ENCODE peak calls at places on chromosome 14, in eight cellular contexts. One of them, this sample, is unnamed.

GRCh38 chr14:78606111-78606510 is 435.9 kb downstream of the NRXN3 start:
- DNase-seq in breast epithelium: no peak
- DNase-seq in prostate gland: no peak
- DNase-seq in HCT116: no peak
- DNase-seq in HepG2: no peak
- DNase-seq in upper lobe of left lung: no peak
- DNase-seq in GM12878: no peak
- DNase-seq in sigmoid colon: no peak
- DNase-seq in this sample: no peak

GRCh38 chr14:95683793-95684192 is 2.4 kb upstream of the TCL1B start:
- DNase-seq in HCT116: peak
- DNase-seq in HepG2: peak
- DNase-seq in GM12878: no peak
- DNase-seq in sigmoid colon: no peak
- DNase-seq in prostate gland: no peak
- DNase-seq in upper lobe of left lung: peak
- DNase-seq in breast epithelium: no peak
- DNase-seq in this sample: no peak

GRCh38 chr14:71762575-71762974 is 169.7 kb upstream of the RGS6 start:
- DNase-seq in breast epithelium: no peak
- DNase-seq in upper lobe of left lung: no peak
- DNase-seq in prostate gland: no peak
- DNase-seq in HCT116: no peak
- DNase-seq in sigmoid colon: no peak
- DNase-seq in GM12878: no peak
- DNase-seq in HepG2: no peak
- DNase-seq in this sample: no peak

GRCh38 chr14:103104654-103105511 is 10.4 kb downstream of the EXOC3L4 start:
- DNase-seq in breast epithelium: no peak
- DNase-seq in prostate gland: peak
- DNase-seq in sigmoid colon: no peak
- DNase-seq in upper lobe of left lung: peak
- DNase-seq in HCT116: no peak
- DNase-seq in HepG2: no peak
- DNase-seq in GM12878: no peak
- DNase-seq in this sample: no peak

GRCh38 chr14:105218611-105219010 is 29.7 kb upstream of the BTBD6 start:
- DNase-seq in sigmoid colon: no peak
- DNase-seq in breast epithelium: no peak
- DNase-seq in GM12878: no peak
- DNase-seq in HCT116: no peak
- DNase-seq in prostate gland: no peak
- DNase-seq in HepG2: no peak
- DNase-seq in upper lobe of left lung: no peak
- DNase-seq in this sample: no peak

GRCh38 chr14:58944226-58944769 is 244.2 kb upstream of the DAAM1 start:
- DNase-seq in HCT116: no peak
- DNase-seq in breast epithelium: no peak
- DNase-seq in sigmoid colon: no peak
- DNase-seq in prostate gland: no peak
- DNase-seq in GM12878: no peak
- DNase-seq in HepG2: no peak
- DNase-seq in upper lobe of left lung: no peak
- DNase-seq in this sample: no peak

GRCh38 chr14:91339606-91340369 is 77.8 kb downstream of the CCDC88C start:
- DNase-seq in sigmoid colon: no peak
- DNase-seq in HepG2: no peak
- DNase-seq in prostate gland: no peak
- DNase-seq in HCT116: no peak
- DNase-seq in GM12878: no peak
- DNase-seq in breast epithelium: no peak
- DNase-seq in upper lobe of left lung: no peak
- DNase-seq in this sample: no peak

GRCh38 chr14:51473351-51473750 is 178.4 kb upstream of the FRMD6 start:
- DNase-seq in upper lobe of left lung: no peak
- DNase-seq in HCT116: no peak
- DNase-seq in prostate gland: no peak
- DNase-seq in GM12878: no peak
- DNase-seq in HepG2: no peak
- DNase-seq in breast epithelium: no peak
- DNase-seq in sigmoid colon: no peak
- DNase-seq in this sample: no peak

GRCh38 chr14:75044760-75045159 is 6.5 kb downstream of the MLH3 start:
- DNase-seq in prostate gland: no peak
- DNase-seq in HepG2: no peak
- DNase-seq in HCT116: no peak
- DNase-seq in upper lobe of left lung: no peak
- DNase-seq in GM12878: no peak
- DNase-seq in breast epithelium: no peak
- DNase-seq in sigmoid colon: no peak
- DNase-seq in this sample: no peak

GRCh38 chr14:67652189-67652588 is 22.2 kb downstream of the VTI1B start:
- DNase-seq in breast epithelium: no peak
- DNase-seq in HepG2: no peak
- DNase-seq in upper lobe of left lung: no peak
- DNase-seq in GM12878: no peak
- DNase-seq in prostate gland: no peak
- DNase-seq in sigmoid colon: no peak
- DNase-seq in HCT116: no peak
- DNase-seq in this sample: no peak

GRCh38 chr14:67650694-67651093 is 23.7 kb downstream of the VTI1B start:
- DNase-seq in GM12878: no peak
- DNase-seq in sigmoid colon: no peak
- DNase-seq in prostate gland: no peak
- DNase-seq in HCT116: no peak
- DNase-seq in upper lobe of left lung: no peak
- DNase-seq in HepG2: no peak
- DNase-seq in breast epithelium: no peak
- DNase-seq in this sample: no peak

GRCh38 chr14:67653651-67654280 is 20.7 kb downstream of the VTI1B start:
- DNase-seq in GM12878: no peak
- DNase-seq in sigmoid colon: peak
- DNase-seq in breast epithelium: no peak
- DNase-seq in upper lobe of left lung: peak
- DNase-seq in HepG2: no peak
- DNase-seq in HCT116: no peak
- DNase-seq in prostate gland: no peak
- DNase-seq in this sample: no peak

GRCh38 chr14:67646136-67646535 is 26.4 kb downstream of the ARG2 start:
- DNase-seq in HepG2: no peak
- DNase-seq in upper lobe of left lung: no peak
- DNase-seq in prostate gland: no peak
- DNase-seq in sigmoid colon: no peak
- DNase-seq in breast epithelium: no peak
- DNase-seq in HCT116: no peak
- DNase-seq in GM12878: no peak
- DNase-seq in this sample: no peak

GRCh38 chr14:67650161-67650560 is 24.3 kb downstream of the VTI1B start:
- DNase-seq in GM12878: no peak
- DNase-seq in HCT116: no peak
- DNase-seq in HepG2: no peak
- DNase-seq in prostate gland: no peak
- DNase-seq in upper lobe of left lung: no peak
- DNase-seq in sigmoid colon: no peak
- DNase-seq in breast epithelium: no peak
- DNase-seq in this sample: no peak
- H3K4me3 ChIP-seq in GM12878: no peak
- H3K4me3 ChIP-seq in HCT116: no peak
- H3K4me3 ChIP-seq in HepG2: no peak
- H3K4me3 ChIP-seq in prostate gland: no peak
- H3K4me3 ChIP-seq in upper lobe of left lung: no peak
- H3K4me3 ChIP-seq in sigmoid colon: no peak
- H3K4me3 ChIP-seq in breast epithelium: no peak
- H3K4me3 ChIP-seq in this sample: no peak

GRCh38 chr14:55026793-55027560 is at the start of the genes SOCS4 and WDHD1:
- DNase-seq in breast epithelium: peak
- DNase-seq in GM12878: peak
- DNase-seq in HepG2: peak
- DNase-seq in prostate gland: peak
- DNase-seq in HCT116: peak
- DNase-seq in upper lobe of left lung: peak
- DNase-seq in sigmoid colon: peak
- DNase-seq in this sample: peak
- TF ChIP-seq CTCF in breast epithelium: no peak
- TF ChIP-seq CTCF in GM12878: no peak
- TF ChIP-seq CTCF in HepG2: peak
- TF ChIP-seq CTCF in prostate gland: peak
- TF ChIP-seq CTCF in HCT116: no peak
- TF ChIP-seq CTCF in upper lobe of left lung: no peak
- TF ChIP-seq CTCF in sigmoid colon: no peak
- TF ChIP-seq CTCF in this sample: peak

GRCh38 chr14:73771848-73772705 is 57.9 kb upstream of the PNMA1 start:
- DNase-seq in upper lobe of left lung: peak
- DNase-seq in HCT116: no peak
- DNase-seq in breast epithelium: peak
- DNase-seq in GM12878: peak
- DNase-seq in HepG2: peak
- DNase-seq in sigmoid colon: no peak
- DNase-seq in prostate gland: peak
- DNase-seq in this sample: no peak
- TF ChIP-seq POLR2AphosphoS5 in upper lobe of left lung: no peak
- TF ChIP-seq POLR2AphosphoS5 in HCT116: no peak
- TF ChIP-seq POLR2AphosphoS5 in breast epithelium: peak
- TF ChIP-seq POLR2AphosphoS5 in GM12878: peak
- TF ChIP-seq POLR2AphosphoS5 in HepG2: no peak
- TF ChIP-seq POLR2AphosphoS5 in sigmoid colon: peak
- TF ChIP-seq POLR2AphosphoS5 in prostate gland: peak
- TF ChIP-seq POLR2AphosphoS5 in this sample: peak

DNA sequence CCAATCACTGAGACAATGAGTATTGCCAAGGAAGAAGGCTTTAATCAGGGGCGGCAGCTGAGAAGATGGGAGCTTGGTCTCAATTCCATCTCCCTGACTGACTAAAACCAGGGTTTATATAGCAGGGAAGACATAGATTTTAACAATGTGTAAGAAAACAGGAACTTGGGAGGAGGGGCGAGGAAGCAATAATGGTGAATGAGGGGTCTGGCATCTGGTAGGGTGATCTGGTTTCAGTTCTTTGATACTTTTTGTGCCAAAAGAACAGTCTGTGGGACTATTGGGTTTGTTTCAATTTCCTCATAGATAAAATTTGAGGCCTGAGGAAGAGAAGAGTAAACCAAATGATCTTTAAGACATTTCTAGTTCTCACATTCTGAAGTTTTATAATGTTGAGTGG is 49.2 kb downstream of the FUT8 start:
- DNase-seq in GM12878: peak
- DNase-seq in upper lobe of left lung: no peak
- DNase-seq in HCT116: no peak
- DNase-seq in breast epithelium: no peak
- DNase-seq in HepG2: no peak
- DNase-seq in prostate gland: no peak
- DNase-seq in sigmoid colon: no peak
- DNase-seq in this sample: no peak
- H3K4me3 ChIP-seq in GM12878: peak
- H3K4me3 ChIP-seq in upper lobe of left lung: no peak
- H3K4me3 ChIP-seq in HCT116: no peak
- H3K4me3 ChIP-seq in breast epithelium: no peak
- H3K4me3 ChIP-seq in HepG2: no peak
- H3K4me3 ChIP-seq in prostate gland: no peak
- H3K4me3 ChIP-seq in sigmoid colon: no peak
- H3K4me3 ChIP-seq in this sample: no peak

This sample was measured in esophagus muscularis mucosa.